ENCODE peak calls at places on chromosomes 3 and 15, in four cellular contexts. One of them, this sample, is unnamed.

GRCh38 chr3:55481918-55482495 is 5.1 kb downstream of the WNT5A start:
- DNase-seq in endodermal cell: peak; percentile 81
- DNase-seq in cardiac fibroblast: peak; percentile 61
- DNase-seq in RWPE1: no peak
- DNase-seq in this sample: no peak

GRCh38 chr15:77014137-77015081 is 19.5 kb downstream of the PSTPIP1 start:
- DNase-seq in endodermal cell: no peak
- DNase-seq in RWPE1: no peak
- DNase-seq in cardiac fibroblast: no peak
- DNase-seq in this sample: no peak

GRCh38 chr15:52331490-52332240 is 36.1 kb upstream of the MYO5C start:
- DNase-seq in endodermal cell: peak; percentile 53
- DNase-seq in cardiac fibroblast: peak; percentile 75
- DNase-seq in RWPE1: peak; percentile 60
- DNase-seq in this sample: no peak

GRCh38 chr15:39598186-39598850 is 17.4 kb downstream of the THBS1 start:
- DNase-seq in RWPE1: no peak
- DNase-seq in cardiac fibroblast: peak; percentile 67
- DNase-seq in endodermal cell: no peak
- DNase-seq in this sample: peak; percentile 71

GRCh38 chr3:6709178-6709577 is 151.7 kb upstream of the GRM7 start:
- DNase-seq in endodermal cell: no peak
- DNase-seq in cardiac fibroblast: no peak
- DNase-seq in RWPE1: no peak
- DNase-seq in this sample: no peak

GRCh38 chr3:73324203-73325155 is 263.0 kb downstream of the EBLN2 start:
- DNase-seq in cardiac fibroblast: no peak
- DNase-seq in endodermal cell: no peak
- DNase-seq in RWPE1: no peak
- DNase-seq in this sample: peak; percentile 11

GRCh38 chr3:152019516-152019915 is 146.1 kb downstream of the SUCNR1 start:
- DNase-seq in cardiac fibroblast: no peak
- DNase-seq in endodermal cell: no peak
- DNase-seq in RWPE1: no peak
- DNase-seq in this sample: no peak

GRCh38 chr3:118818386-118818785 is 216.3 kb downstream of the IGSF11 start:
- DNase-seq in RWPE1: no peak
- DNase-seq in cardiac fibroblast: peak; percentile 60
- DNase-seq in endodermal cell: no peak
- DNase-seq in this sample: peak; percentile 37

GRCh38 chr3:169661567-169662214 is 1.8 kb downstream of the MECOM start:
- DNase-seq in endodermal cell: peak; percentile 76
- DNase-seq in cardiac fibroblast: peak; percentile 62
- DNase-seq in RWPE1: peak; percentile 13
- DNase-seq in this sample: no peak

GRCh38 chr3:195356151-195357086 is 85.5 kb upstream of the XXYLT1 start:
- DNase-seq in endodermal cell: peak; percentile 53
- DNase-seq in RWPE1: no peak
- DNase-seq in cardiac fibroblast: peak; percentile 32
- DNase-seq in this sample: no peak

GRCh38 chr3:128188958-128189357 is 35.7 kb downstream of the EEFSEC start:
- DNase-seq in RWPE1: no peak
- DNase-seq in cardiac fibroblast: no peak
- DNase-seq in endodermal cell: no peak
- DNase-seq in this sample: no peak

GRCh38 chr15:66635817-66636216 is 66.2 kb upstream of the SMAD6 start:
- DNase-seq in RWPE1: no peak
- DNase-seq in endodermal cell: no peak
- DNase-seq in cardiac fibroblast: no peak
- DNase-seq in this sample: no peak

GRCh38 chr3:107241217-107241616 is 136.0 kb upstream of the CCDC54 start:
- DNase-seq in RWPE1: peak; percentile 54
- DNase-seq in cardiac fibroblast: peak; percentile 56
- DNase-seq in endodermal cell: peak; percentile 71
- DNase-seq in this sample: no peak

GRCh38 chr3:137792633-137793271 is 28.6 kb downstream of the SOX14 start:
- DNase-seq in RWPE1: peak; percentile 15
- DNase-seq in cardiac fibroblast: peak; percentile 59
- DNase-seq in endodermal cell: peak; percentile 85
- DNase-seq in this sample: no peak

GRCh38 chr3:24522155-24522579 is 27.5 kb upstream of the THRB start:
- DNase-seq in RWPE1: no peak
- DNase-seq in endodermal cell: peak; percentile 73
- DNase-seq in cardiac fibroblast: no peak
- DNase-seq in this sample: no peak

GRCh38 chr3:144104146-144104545 is 132.5 kb downstream of the DIPK2A start:
- DNase-seq in cardiac fibroblast: no peak
- DNase-seq in endodermal cell: no peak
- DNase-seq in RWPE1: no peak
- DNase-seq in this sample: no peak

GRCh38 chr15:89129123-89129815 is 41.0 kb downstream of the ABHD2 start:
- DNase-seq in endodermal cell: peak; percentile 91
- DNase-seq in RWPE1: no peak
- DNase-seq in cardiac fibroblast: peak; percentile 56
- DNase-seq in this sample: no peak

GRCh38 chr15:89129816-89130134 is 41.5 kb downstream of the ABHD2 start:
- DNase-seq in RWPE1: no peak
- DNase-seq in endodermal cell: no peak
- DNase-seq in cardiac fibroblast: no peak
- DNase-seq in this sample: no peak

GRCh38 chr15:89128320-89129122 is 40.3 kb downstream of the ABHD2 start:
- DNase-seq in cardiac fibroblast: no peak
- DNase-seq in RWPE1: no peak
- DNase-seq in endodermal cell: no peak
- DNase-seq in this sample: no peak

GRCh38 chr15:89125038-89125826 is 37.0 kb downstream of the ABHD2 start:
- DNase-seq in cardiac fibroblast: no peak
- DNase-seq in endodermal cell: no peak
- DNase-seq in RWPE1: no peak
- DNase-seq in this sample: no peak

GRCh38 chr15:89127054-89127702 is 38.9 kb downstream of the ABHD2 start:
- DNase-seq in RWPE1: no peak
- DNase-seq in endodermal cell: no peak
- DNase-seq in cardiac fibroblast: no peak
- DNase-seq in this sample: no peak
- TF ChIP-seq CTCF in RWPE1: no peak
- TF ChIP-seq CTCF in endodermal cell: peak; percentile 59
- TF ChIP-seq CTCF in cardiac fibroblast: no peak
- TF ChIP-seq CTCF in this sample: peak; percentile 6

DNA sequence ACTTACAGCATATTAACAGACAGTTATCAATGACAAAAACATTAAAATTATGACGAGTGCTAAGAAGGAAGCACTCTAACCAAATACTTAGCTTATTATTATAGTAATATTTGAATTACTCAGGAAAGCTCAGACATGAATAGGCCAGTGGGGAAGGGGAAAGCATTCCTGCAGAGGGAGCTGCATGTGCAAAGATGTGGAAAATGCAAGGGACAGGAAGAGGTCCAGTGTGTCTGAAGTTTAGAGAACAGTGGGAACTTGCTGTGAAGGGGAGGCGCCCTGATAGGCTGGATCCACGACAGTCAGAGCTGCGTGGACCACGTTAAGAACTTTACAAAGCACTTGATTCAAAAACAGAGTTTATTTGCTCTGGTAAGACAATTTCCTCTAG is 1.2 kb upstream of the SPICE1 start:
- DNase-seq in RWPE1: no peak
- DNase-seq in endodermal cell: no peak
- DNase-seq in cardiac fibroblast: no peak
- DNase-seq in this sample: no peak
- TF ChIP-seq CTCF in RWPE1: no peak
- TF ChIP-seq CTCF in endodermal cell: peak; percentile 16
- TF ChIP-seq CTCF in cardiac fibroblast: no peak
- TF ChIP-seq CTCF in this sample: no peak

GRCh38 chr3:125192190-125193035 is 20.1 kb downstream of the SLC12A8 start:
- DNase-seq in cardiac fibroblast: no peak
- DNase-seq in endodermal cell: peak; percentile 86
- DNase-seq in RWPE1: no peak
- DNase-seq in this sample: no peak
- TF ChIP-seq CTCF in cardiac fibroblast: no peak
- TF ChIP-seq CTCF in endodermal cell: peak; percentile 73
- TF ChIP-seq CTCF in RWPE1: no peak
- TF ChIP-seq CTCF in this sample: no peak

GRCh38 chr15:94432279-94432678 is 200.9 kb downstream of the MCTP2 start:
- DNase-seq in endodermal cell: no peak
- DNase-seq in cardiac fibroblast: no peak
- DNase-seq in RWPE1: no peak
- DNase-seq in this sample: no peak
- TF ChIP-seq CTCF in endodermal cell: no peak
- TF ChIP-seq CTCF in cardiac fibroblast: no peak
- TF ChIP-seq CTCF in RWPE1: no peak
- TF ChIP-seq CTCF in this sample: no peak

GRCh38 chr15:100466073-100466472 is 62.7 kb downstream of the CERS3 start:
- DNase-seq in RWPE1: no peak
- DNase-seq in cardiac fibroblast: no peak
- DNase-seq in endodermal cell: no peak
- DNase-seq in this sample: no peak

GRCh38 chr15:100468265-100468664 is 60.5 kb downstream of the CERS3 start:
- DNase-seq in endodermal cell: no peak
- DNase-seq in cardiac fibroblast: peak; percentile 27
- DNase-seq in RWPE1: no peak
- DNase-seq in this sample: no peak

GRCh38 chr15:100476805-100477204 is 51.9 kb downstream of the CERS3 start:
- DNase-seq in cardiac fibroblast: no peak
- DNase-seq in RWPE1: no peak
- DNase-seq in endodermal cell: no peak
- DNase-seq in this sample: no peak

DNA sequence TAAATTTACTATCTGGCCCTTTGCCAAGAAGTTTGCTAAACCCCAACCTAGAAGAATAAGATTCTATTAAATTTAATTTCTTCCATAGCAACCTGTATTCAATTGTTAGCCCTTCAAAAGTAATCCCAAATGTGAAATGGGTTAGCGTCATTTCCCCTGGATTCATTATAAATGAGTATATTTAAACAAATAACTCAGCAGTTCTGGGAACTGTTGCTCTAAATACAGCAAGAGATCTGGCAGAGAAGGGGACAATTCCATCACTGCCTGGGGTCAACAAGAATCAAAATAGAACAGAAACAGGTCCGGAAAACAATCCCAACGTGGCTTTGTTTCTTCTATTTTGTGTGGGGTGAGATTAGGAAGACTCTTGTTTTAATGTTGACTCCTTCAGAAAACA is 56.7 kb downstream of the CERS3 start:
- DNase-seq in cardiac fibroblast: no peak
- DNase-seq in RWPE1: no peak
- DNase-seq in endodermal cell: no peak
- DNase-seq in this sample: no peak
- TF ChIP-seq CTCF in cardiac fibroblast: no peak
- TF ChIP-seq CTCF in RWPE1: no peak
- TF ChIP-seq CTCF in endodermal cell: no peak
- TF ChIP-seq CTCF in this sample: no peak

DNA sequence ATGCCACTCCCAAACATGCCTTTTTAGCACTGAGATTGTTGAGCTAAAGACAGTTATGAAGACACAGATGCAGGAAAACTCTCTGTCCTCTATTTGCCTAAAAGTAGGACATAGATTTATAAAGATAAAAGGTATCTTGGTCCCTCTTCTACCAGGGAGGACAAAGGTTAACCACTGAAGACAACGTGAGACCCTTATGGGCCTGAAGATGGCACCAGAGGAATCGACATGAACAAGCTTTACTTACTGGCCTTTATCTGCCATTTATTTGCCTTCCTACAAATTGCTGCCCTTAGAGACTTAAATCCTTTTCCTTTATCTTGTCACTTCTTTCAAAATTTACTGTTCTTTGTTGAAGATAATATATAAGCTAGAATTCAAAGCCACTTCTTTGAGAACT is 109.7 kb upstream of the FAM3D start:
- DNase-seq in cardiac fibroblast: no peak
- DNase-seq in RWPE1: no peak
- DNase-seq in endodermal cell: no peak
- DNase-seq in this sample: no peak
- TF ChIP-seq CTCF in cardiac fibroblast: no peak
- TF ChIP-seq CTCF in RWPE1: no peak
- TF ChIP-seq CTCF in endodermal cell: peak; percentile 61
- TF ChIP-seq CTCF in this sample: no peak

DNA sequence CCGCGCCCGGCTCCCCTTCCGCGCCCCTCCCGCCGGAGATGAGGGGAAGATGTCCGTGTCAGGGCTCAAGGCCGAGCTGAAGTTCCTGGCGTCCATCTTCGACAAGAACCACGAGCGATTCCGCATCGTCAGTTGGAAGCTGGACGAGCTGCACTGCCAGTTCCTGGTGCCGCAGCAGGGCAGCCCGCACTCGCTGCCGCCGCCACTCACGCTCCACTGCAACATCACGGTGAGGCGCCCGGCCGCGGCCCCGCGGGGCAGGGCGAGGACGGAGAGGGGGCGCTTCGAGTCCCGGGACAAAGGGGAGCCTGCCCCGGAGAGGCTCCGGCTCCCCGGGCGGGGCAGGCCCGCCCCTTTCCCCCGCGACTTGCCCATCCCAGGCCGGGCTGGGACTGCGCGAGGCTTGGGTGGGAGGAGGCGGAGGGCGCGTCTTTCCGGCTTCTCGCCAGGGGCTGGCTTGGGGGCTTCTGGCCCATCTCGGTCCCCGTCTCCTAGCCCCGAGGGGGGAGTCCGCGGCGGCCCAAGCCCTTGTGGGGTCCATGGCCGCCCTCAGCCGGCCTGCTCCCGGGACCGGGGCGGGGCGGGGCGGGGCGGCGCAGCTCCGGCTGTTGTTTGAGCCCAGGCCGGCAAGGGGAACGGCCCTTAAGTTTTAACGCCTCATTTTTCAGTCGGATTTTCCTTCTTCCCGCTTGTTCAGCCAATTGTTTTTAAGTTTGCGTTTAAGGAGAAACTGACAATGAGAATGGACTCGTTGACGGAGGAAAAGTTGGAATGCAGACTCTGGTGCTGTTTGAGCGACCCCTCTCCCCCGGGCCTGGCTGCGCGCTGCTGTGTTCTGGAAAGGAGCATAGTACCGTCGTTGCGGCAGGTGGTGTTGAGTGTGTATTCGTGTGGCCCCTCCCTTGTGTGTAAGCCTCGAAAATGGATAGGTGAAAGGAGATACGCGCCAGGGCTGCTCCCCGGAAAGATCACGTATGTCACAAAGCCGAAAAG is 667 bp downstream of the UBE2Q2 start:
- DNase-seq in cardiac fibroblast: peak; percentile 55
- DNase-seq in RWPE1: peak; percentile 77
- DNase-seq in endodermal cell: peak; percentile 81
- DNase-seq in this sample: peak; percentile 16
- TF ChIP-seq CTCF in cardiac fibroblast: no peak
- TF ChIP-seq CTCF in RWPE1: no peak
- TF ChIP-seq CTCF in endodermal cell: no peak
- TF ChIP-seq CTCF in this sample: no peak

This sample was measured in AG09319.